ENCODE peak calls at places on chromosomes 3 and 15, in six cellular contexts. R, E, S, P, K and I are unnamed samples. For H3K27me3 and H3K36me3, the result is how much of the 10 kb centered on the place peaks cover.

GRCh38 chr15:70791248-70791647 is 27.9 kb upstream of the UACA start:
- DNase-seq in R (no peak), E (no peak), P (no peak), S (no peak), K (no peak), I (no peak)

GRCh38 chr3:101253429-101253828 is 66.9 kb downstream of the IMPG2 start:
- DNase-seq in E (no peak), K (no peak), S (no peak), R (no peak), P (no peak), I (no peak)

GRCh38 chr15:99421172-99421656 is 144.6 kb upstream of the MEF2A start:
- DNase-seq in E (no peak), P (no peak), R (no peak), K (no peak), S (no peak), I (peak)

GRCh38 chr15:55993804-55994539 is 560 bp upstream of the NEDD4 start:
- DNase-seq in E (peak), K (no peak), P (peak), R (no peak), S (no peak), I (peak)

GRCh38 chr3:175127075-175127662 is 268.0 kb downstream of the NAALADL2 start:
- DNase-seq in K (no peak), E (no peak), P (no peak), S (no peak), R (no peak), I (no peak)

GRCh38 chr3:45968706-45969105 is 25.4 kb downstream of the CXCR6 start:
- DNase-seq in R (no peak), P (no peak), S (no peak), K (no peak), E (peak), I (peak)

GRCh38 chr15:52252781-52253180 is 42.8 kb downstream of the MYO5C start:
- DNase-seq in S (no peak), E (no peak), K (no peak), R (no peak), P (no peak), I (peak)

GRCh38 chr15:48679952-48680351 is 34.4 kb upstream of the FBN1 start:
- DNase-seq in R (no peak), K (no peak), P (no peak), E (no peak), S (no peak), I (no peak)

GRCh38 chr15:79595995-79596622 is 164.0 kb downstream of the MINAR1 start:
- DNase-seq in S (peak), P (peak), R (no peak), K (no peak), E (peak), I (peak)

GRCh38 chr3:64824281-64824980 is 136.6 kb upstream of the ADAMTS9 start:
- DNase-seq in E (no peak), P (no peak), R (no peak), S (no peak), K (no peak), I (peak)

GRCh38 chr3:43932921-43933320 is 242.2 kb downstream of the ABHD5 start:
- DNase-seq in K (no peak), P (no peak), E (no peak), R (no peak), S (no peak), I (peak)

GRCh38 chr15:45023659-45024320 is 795 bp downstream of the SORD start:
- DNase-seq in K (no peak), P (no peak), S (no peak), R (no peak), E (no peak), I (peak)

GRCh38 chr3:186414735-186415419 is 52.8 kb upstream of the DGKG start:
- DNase-seq in K (no peak), P (no peak), R (no peak), E (no peak), S (no peak), I (peak)

GRCh38 chr15:62223020-62223419 is 57.9 kb upstream of the C2CD4B start:
- DNase-seq in E (no peak), S (no peak), K (no peak), R (no peak), P (no peak), I (no peak)

GRCh38 chr3:159253860-159254259 is 452.0 kb downstream of the MFSD1 start:
- DNase-seq in E (no peak), P (no peak), K (no peak), S (no peak), R (no peak), I (no peak)

GRCh38 chr15:58777107-58777506 is 6.0 kb downstream of the MINDY2 start:
- DNase-seq in E (no peak), S (no peak), R (no peak), K (no peak), P (no peak), I (no peak)

GRCh38 chr3:42185044-42185443 is 80.9 kb downstream of the CCK start:
- DNase-seq in P (no peak), R (no peak), E (no peak), S (no peak), K (no peak), I (peak)

GRCh38 chr15:70375006-70375409 is 277.3 kb upstream of the TLE3 start:
- DNase-seq in P (no peak), E (peak), S (no peak), K (no peak), R (no peak), I (no peak)

GRCh38 chr3:86774082-86774691 is 216.8 kb downstream of the VGLL3 start:
- DNase-seq in R (no peak), K (no peak), P (no peak), E (no peak), S (no peak), I (peak)

GRCh38 chr15:48628832-48629231 is 16.7 kb downstream of the FBN1 start:
- DNase-seq in P (no peak), R (no peak), E (peak), S (no peak), K (no peak), I (peak)

GRCh38 chr3:158768361-158768787 is 33.5 kb upstream of the MFSD1 start:
- DNase-seq in K (peak), P (no peak), S (peak), E (peak), R (peak), I (peak)

GRCh38 chr15:29998017-29998416 is 84.7 kb upstream of the GOLGA8J start:
- DNase-seq in E (no peak), S (no peak), K (no peak), P (no peak), R (no peak), I (no peak)

GRCh38 chr3:30775070-30775469 is 119.4 kb downstream of the GADL1 start:
- DNase-seq in S (no peak), P (peak), E (no peak), K (no peak), R (no peak), I (no peak)

GRCh38 chr3:177746259-177747021 is 549.2 kb upstream of the TBL1XR1 start:
- DNase-seq in R (no peak), S (no peak), K (no peak), E (no peak), P (no peak), I (peak)

GRCh38 chr3:106814231-106814630 is 563.0 kb upstream of the CCDC54 start:
- DNase-seq in R (peak), S (no peak), K (no peak), P (no peak), E (no peak), I (peak)

GRCh38 chr3:190252080-190252479 is 70.2 kb downstream of the CLDN1 start:
- DNase-seq in S (no peak), K (no peak), E (no peak), P (no peak), R (no peak), I (peak)

GRCh38 chr3:181728470-181728869 is 16.7 kb downstream of the SOX2 start:
- DNase-seq in P (no peak), R (no peak), K (no peak), E (no peak), S (no peak), I (no peak)

GRCh38 chr3:56799251-56799882 is 2.4 kb downstream of the ARHGEF3 start:
- DNase-seq in P (no peak), E (no peak), K (no peak), S (no peak), R (no peak), I (peak)

GRCh38 chr3:187621881-187622280 is 48.3 kb downstream of the SST start:
- DNase-seq in R (no peak), S (no peak), K (no peak), P (no peak), E (no peak), I (no peak)

GRCh38 chr3:34882764-34883163 is 756.6 kb upstream of the ARPP21 start:
- DNase-seq in K (no peak), S (no peak), E (no peak), P (peak), R (no peak), I (no peak)

GRCh38 chr15:40787344-40787841 is 17.6 kb downstream of the C15orf62 start:
- DNase-seq in K (no peak), P (no peak), S (peak), E (no peak), R (no peak), I (peak)

GRCh38 chr3:1805331-1805730 is 293.3 kb upstream of the CNTN4 start:
- DNase-seq in K (no peak), R (no peak), P (no peak), S (no peak), E (no peak), I (no peak)

GRCh38 chr15:52427804-52428203 is 100.9 kb downstream of the MYO5A start:
- DNase-seq in R (peak), S (no peak), E (no peak), P (peak), K (no peak), I (peak)

GRCh38 chr3:151384741-151385174 is at the start of gene P2RY12:
- DNase-seq in R (no peak), S (no peak), P (no peak), E (no peak), K (no peak), I (no peak)

GRCh38 chr3:34301313-34301712 is 502.9 kb downstream of the PDCD6IP start:
- DNase-seq in R (no peak), E (no peak), P (no peak), S (no peak), K (no peak), I (no peak)

GRCh38 chr15:95377251-95377852 is 953.1 kb upstream of the NR2F2 start:
- DNase-seq in S (no peak), P (no peak), E (no peak), R (no peak), K (no peak), I (peak)

GRCh38 chr3:52289338-52289746 is 1.7 kb downstream of the GLYCTK start:
- DNase-seq in E (no peak), R (no peak), K (no peak), P (no peak), S (no peak), I (no peak)

GRCh38 chr3:71525376-71525775 is 58.2 kb downstream of the FOXP1 start:
- DNase-seq in R (no peak), E (no peak), S (no peak), P (no peak), K (no peak), I (no peak)

GRCh38 chr15:63892794-63893441 is 59.2 kb upstream of the HERC1 start:
- DNase-seq in S (no peak), R (no peak), E (no peak), P (no peak), K (no peak), I (no peak)
- H3K27me3 ChIP-seq in S (under half), R (under half), E (under half), P (under half), K (under half), I (under half)

DNA sequence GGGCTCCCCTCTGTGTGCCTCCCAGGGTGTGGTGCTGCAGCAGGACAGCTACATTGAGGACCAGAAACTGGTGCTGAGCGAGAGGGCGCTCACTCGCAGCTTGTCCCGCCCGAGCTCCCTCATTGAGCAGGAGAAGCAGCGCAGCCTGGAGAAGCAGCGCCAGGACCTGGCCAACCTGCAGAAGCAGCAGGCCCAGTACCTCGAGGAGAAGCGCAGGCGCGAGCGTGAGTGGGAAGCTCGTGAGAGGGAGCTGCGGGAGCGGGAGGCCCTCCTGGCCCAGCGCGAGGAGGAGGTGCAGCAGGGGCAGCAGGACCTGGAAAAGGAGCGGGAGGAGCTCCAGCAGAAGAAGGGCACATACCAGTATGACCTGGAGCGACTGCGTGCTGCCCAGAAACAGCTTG is 53.7 kb downstream of the KLHL25 start:
- DNase-seq in S (peak), K (no peak), P (no peak), R (no peak), E (no peak), I (no peak)
- H3K36me3 ChIP-seq in S (half or more), K (under half), P (half or more), R (half or more), E (half or more), I (under half)

DNA sequence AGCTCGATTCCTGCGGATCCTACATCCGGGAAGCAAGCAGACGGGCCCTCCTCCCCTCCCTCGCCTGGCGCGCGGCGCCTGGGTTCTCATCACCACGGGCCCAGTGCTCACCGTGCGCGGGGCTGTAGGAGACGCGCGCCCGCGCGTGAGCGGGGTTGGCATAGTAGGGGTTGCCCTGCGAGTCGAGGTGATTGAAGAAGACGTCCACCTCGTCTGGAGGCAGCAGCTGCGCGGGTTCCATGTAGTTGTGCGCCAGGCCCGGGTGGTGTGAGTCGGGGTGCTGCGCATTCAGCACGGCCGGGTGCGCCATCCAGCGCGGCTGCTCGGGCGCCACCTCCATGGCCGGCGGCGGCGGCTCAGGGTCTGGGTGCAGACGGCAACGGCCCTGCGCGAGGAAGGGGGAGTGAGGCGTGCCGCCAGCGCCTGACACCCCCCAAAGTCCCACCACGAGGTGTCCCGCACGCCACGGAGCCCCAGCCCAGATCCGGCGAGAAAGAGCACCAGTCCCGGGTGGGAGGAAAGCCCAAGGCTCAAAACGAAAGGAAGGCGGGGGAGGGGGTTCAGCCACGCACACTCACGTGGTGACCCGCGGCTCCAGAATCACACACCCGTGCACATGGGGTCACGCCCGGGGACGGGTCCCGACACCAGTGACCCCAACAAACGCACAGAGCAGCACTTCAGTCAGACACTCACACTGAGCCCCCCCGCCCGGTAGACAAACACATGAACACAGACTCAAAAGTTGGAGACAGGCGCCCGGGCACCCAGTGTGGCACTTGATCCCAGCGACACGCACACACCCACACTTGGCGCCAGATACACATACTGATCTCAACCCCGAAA is 6.1 kb downstream of the GATA2 start:
- DNase-seq in R (no peak), E (no peak), S (peak), K (no peak), P (no peak), I (no peak)
- H3K27me3 ChIP-seq in R (half or more), E (under half), S (under half), K (half or more), P (half or more), I (under half)

DNA sequence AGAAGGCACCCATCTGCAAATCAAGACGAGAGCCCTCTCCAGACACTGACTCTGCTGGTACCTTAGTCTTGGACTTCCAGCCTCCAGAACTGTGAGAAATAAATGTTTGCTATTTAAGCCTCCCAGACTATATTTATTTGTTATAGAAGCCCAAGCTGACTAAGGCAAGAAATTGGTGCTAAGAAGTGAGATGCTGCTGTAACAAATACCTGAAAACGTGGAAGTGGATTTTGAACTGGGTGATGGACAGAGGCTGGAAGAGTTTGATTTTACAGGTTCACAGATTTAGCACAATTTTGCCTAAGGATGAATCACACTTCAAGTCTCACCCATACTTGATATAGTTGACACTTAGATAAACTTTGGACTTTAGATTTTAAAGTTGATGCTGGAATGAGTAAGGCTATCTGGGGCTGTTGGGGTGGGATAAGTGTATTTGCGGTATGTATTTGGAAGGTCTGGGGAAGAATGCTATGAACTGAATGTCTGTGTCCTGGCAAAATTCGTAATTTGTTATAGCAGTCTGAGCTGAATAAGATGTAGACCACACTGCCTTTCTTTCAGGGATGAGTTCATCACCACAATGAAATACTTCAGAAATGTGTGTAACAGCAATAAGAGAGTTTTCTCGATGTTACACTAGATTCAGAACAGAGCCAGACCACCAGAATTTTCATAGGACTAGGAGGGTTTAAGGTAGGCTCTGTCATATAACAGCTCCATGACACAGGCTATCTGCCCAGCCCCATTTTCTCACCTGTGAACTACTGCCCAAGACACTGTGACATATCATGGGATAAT is 120.5 kb upstream of the LMCD1 start:
- DNase-seq in R (no peak), P (no peak), E (no peak), K (no peak), S (no peak), I (peak)
- H3K36me3 ChIP-seq in R (under half), P (under half), E (under half), K (under half), S (under half), I (under half)

GRCh38 chr3:66236281-66236680 is 15.5 kb downstream of the SLC25A26 start:
- DNase-seq in K (no peak), S (no peak), R (no peak), P (no peak), E (no peak), I (no peak)
- H3K27me3 ChIP-seq in K (under half), S (under half), R (under half), P (under half), E (under half), I (under half)

GRCh38 chr3:130950641-130951040 is 56.8 kb downstream of the ATP2C1 start:
- DNase-seq in P (no peak), K (no peak), R (no peak), E (no peak), S (no peak), I (peak)
- H3K36me3 ChIP-seq in P (half or more), K (under half), R (half or more), E (half or more), S (under half), I (under half)